ENCODE peak calls at places on chromosomes 6 and 20, in four cellular contexts. L is Calu3, Y is endothelial cell, Q is ascending aorta. C is an unnamed sample.

GRCh38 chr6:115613488-115613887 is 447.2 kb downstream of the FRK start:
- DNase-seq in L (no peak), Y (no peak), Q (no peak), C (no peak)

GRCh38 chr6:111734068-111734825 is 128.6 kb upstream of the TRAF3IP2 start:
- DNase-seq in L (no peak), Y (no peak), Q (no peak), C (no peak)

GRCh38 chr6:57021086-57021720 is 25.3 kb upstream of the KIAA1586 start:
- DNase-seq in L (no peak), Y (no peak), Q (no peak), C (no peak)

GRCh38 chr20:60011512-60012507 is 53.6 kb downstream of the CDH26 start:
- DNase-seq in L (no peak), Y (no peak), Q (no peak), C (no peak)

GRCh38 chr6:164040994-164041393 is 626.5 kb downstream of the QKI start:
- DNase-seq in L (no peak), Y (no peak), Q (no peak), C (no peak)

GRCh38 chr20:46308258-46309157 is at the start of gene CDH22:
- DNase-seq in L (peak; percentile 79), Y (peak; percentile 69), Q (no peak), C (no peak)

GRCh38 chr6:139161169-139161568 is 26.3 kb downstream of the HECA start:
- DNase-seq in L (no peak), Y (no peak), Q (no peak), C (no peak)

GRCh38 chr6:90295854-90296345 is 743 bp downstream of the BACH2 start:
- DNase-seq in L (peak; percentile 58), Y (peak; percentile 49), Q (peak; percentile 88), C (peak; percentile 6)

GRCh38 chr20:48550814-48551213 is 277.0 kb downstream of the PREX1 start:
- DNase-seq in L (no peak), Y (no peak), Q (no peak), C (no peak)

GRCh38 chr20:21377701-21378100 is 19.6 kb downstream of the NKX2-4 start:
- DNase-seq in L (no peak), Y (no peak), Q (no peak), C (no peak)

GRCh38 chr6:42086665-42087050 is 36.3 kb downstream of the TAF8 start:
- DNase-seq in L (no peak), Y (no peak), Q (no peak), C (no peak)
- TF ChIP-seq CTCF in L (no peak), Y (peak; percentile 11), Q (no peak), C (no peak)

DNA sequence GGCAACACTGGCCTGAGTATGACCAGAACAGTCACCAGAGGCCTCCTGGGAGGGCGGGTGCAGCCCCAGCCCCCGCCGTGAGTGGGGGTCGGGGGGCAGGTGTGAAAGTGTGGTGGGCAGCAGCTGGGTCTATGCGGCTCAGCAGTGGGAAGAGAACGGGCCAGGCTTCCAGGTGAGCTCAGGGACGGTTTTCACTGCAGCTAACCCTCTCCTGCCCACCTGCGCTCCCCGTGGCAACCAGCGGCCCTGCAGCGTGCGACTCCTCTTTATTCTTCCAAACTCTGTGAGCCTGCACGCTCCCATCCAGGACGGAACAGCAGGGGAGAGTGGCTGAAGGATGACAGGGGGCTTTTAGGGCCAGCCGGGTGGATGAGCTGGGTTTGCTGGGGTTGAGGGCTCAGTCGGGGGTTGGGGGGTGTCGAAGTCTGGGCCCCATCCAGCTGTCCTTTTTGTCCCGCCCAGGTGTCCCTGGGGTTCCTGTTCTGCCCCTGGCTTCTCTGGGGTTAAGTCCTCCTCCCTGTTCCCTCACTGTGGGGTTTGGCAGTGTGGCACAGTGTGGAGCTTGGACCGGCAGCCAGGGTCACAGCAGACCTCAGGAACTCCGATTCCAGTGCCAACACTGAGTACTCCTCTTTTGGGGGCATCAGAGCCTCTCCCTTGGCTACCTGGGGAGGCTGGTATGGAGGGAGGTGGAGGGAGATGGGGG is 859 bp upstream of the BIRC7 start:
- DNase-seq in L (peak; percentile 85), Y (peak; percentile 58), Q (no peak), C (no peak)
- TF ChIP-seq CTCF in L (peak; percentile 76), Y (peak; percentile 54), Q (no peak), C (peak; percentile 39)

DNA sequence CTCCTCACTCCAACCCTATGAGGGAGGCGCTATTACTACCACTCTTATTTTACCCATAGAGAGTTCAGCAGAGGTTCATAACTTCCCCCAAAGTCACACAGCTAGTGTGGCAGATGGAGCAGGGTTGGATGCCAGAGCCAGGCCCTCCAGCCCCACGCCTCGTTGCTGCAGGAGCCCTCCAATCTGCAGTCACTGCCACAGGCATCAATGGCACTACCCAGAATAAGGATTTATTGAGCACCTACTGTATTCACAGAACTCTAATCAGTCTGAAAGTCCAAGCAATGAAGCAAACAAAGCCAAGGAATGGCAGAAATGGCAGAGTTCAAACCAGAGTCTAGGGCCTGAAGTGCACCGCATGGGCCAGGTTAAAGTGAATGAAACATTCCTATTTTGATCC is 144.9 kb downstream of the LPA start:
- DNase-seq in L (no peak), Y (no peak), Q (no peak), C (no peak)
- TF ChIP-seq CTCF in L (no peak), Y (no peak), Q (no peak), C (no peak)

DNA sequence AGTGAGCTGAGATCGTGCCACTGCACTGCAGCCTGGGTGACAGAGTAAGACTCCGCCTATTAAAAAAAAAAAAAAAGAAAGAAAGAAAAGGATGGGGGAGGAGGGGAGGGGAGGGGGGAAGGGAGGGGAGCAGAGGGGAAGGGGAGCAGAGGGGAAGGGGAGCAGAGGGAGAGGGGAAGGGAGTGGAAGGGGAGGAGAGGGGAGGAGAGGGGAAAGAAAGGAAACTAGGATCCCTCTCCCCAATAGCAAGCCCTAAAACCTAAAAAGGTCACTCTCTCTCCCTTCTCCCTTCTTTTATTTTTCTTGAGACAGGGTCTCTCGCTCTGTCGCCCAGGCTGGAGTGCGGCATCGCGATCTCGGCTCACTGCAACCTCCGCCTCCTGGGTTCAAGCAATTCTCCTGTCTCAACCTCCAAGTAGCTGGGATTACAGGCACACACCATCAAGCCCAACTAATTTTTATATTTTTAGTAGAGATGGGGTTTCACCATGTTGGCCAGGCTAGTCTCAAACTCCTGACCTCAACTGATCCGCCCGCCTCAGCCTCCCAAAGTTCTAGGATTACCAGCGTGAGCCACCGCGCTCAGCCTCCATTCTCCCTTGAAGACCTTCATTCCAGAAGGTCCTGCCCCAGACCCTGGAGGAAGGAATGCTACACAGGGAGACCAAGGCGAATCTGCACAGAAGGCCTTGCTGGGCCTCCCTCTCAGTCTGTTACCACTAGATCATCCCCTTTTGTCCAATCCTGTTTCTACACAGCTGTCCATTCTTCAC is 45.8 kb upstream of the PIM1 start:
- DNase-seq in L (no peak), Y (no peak), Q (no peak), C (no peak)
- TF ChIP-seq CTCF in L (no peak), Y (no peak), Q (no peak), C (no peak)

GRCh38 chr20:37879843-37880242 is 23.1 kb upstream of the VSTM2L start:
- DNase-seq in L (no peak), Y (no peak), Q (no peak), C (no peak)
- TF ChIP-seq CTCF in L (no peak), Y (no peak), Q (no peak), C (no peak)

GRCh38 chr6:21596379-21597242 is 3.1 kb downstream of the SOX4 start:
- DNase-seq in L (peak; percentile 59), Y (peak; percentile 50), Q (peak; percentile 80), C (no peak)
- TF ChIP-seq CTCF in L (peak; percentile 60), Y (peak; percentile 72), Q (peak; percentile 59), C (peak; percentile 51)

GRCh38 chr6:108941867-108942266 is 93.6 kb downstream of the ARMC2 start:
- DNase-seq in L (no peak), Y (no peak), Q (no peak), C (no peak)

GRCh38 chr6:108945686-108946158 is 97.5 kb downstream of the ARMC2 start:
- DNase-seq in L (no peak), Y (no peak), Q (peak; percentile 91), C (no peak)

GRCh38 chr6:108942556-108943492 is 94.6 kb downstream of the ARMC2 start:
- DNase-seq in L (no peak), Y (peak; percentile 17), Q (no peak), C (no peak)

GRCh38 chr6:108944707-108945685 is 96.8 kb downstream of the ARMC2 start:
- DNase-seq in L (no peak), Y (no peak), Q (peak; percentile 80), C (no peak)

DNA sequence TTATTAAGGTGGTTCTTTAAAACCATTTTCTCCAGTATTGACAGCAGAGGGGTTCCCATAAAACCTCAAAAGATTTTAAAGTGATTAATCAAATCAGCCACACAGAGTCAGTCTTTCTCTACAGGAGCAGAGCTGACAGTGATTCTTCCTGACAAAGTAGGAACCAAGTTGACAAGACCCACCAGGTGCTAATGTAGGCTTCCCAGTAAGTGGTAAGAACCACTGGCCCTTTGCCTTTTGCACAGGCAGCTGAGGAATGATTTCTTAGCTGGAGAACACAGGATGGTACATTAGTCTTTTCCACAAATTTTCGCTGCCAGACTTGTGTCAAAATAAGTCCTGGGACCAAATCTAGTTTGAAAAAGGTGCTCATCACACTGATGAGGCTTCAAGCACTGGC is 95.8 kb downstream of the ARMC2 start:
- DNase-seq in L (no peak), Y (no peak), Q (no peak), C (no peak)
- TF ChIP-seq CTCF in L (no peak), Y (no peak), Q (no peak), C (no peak)

DNA sequence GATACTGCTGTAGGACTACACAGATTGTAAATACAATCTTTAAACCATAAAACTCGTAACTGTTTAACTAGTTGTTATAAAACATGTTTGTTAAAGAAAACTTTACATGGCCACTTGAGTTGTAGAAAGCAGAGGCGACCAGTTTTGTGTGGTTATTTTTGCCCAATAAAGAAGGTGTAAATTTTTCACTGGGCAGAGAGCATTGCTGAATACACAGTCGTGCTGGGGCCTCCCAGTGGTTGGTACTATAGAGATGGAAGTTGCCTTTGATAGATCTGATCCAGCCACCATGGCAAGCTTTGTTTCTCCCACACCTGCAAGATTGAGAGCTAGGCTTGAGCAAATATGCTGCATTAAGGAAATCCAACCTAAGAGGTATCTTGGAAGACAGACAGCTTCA is 34.0 kb upstream of the YWHAB start:
- DNase-seq in L (no peak), Y (no peak), Q (no peak), C (no peak)
- TF ChIP-seq CTCF in L (no peak), Y (no peak), Q (no peak), C (no peak)